ENCODE peak calls at places on chromosomes 11 and 22, in four cellular contexts. U is K562, R is GM12878, H is HepG2. Y is an unnamed sample.

GRCh38 chr11:94450061-94450460 is 43.6 kb downstream of the MRE11 start:
- DNase-seq in H (no peak), U (no peak), R (no peak), Y (no peak)

GRCh38 chr11:87447606-87448005 is 409.9 kb downstream of the TMEM135 start:
- DNase-seq in U (no peak), R (no peak), H (no peak), Y (no peak)

GRCh38 chr11:68993546-68993945 is 12.8 kb upstream of the MRGPRD start:
- DNase-seq in U (no peak), H (no peak), R (no peak), Y (peak; percentile 27)

GRCh38 chr11:110347660-110348059 is 51.2 kb upstream of the RDX start:
- DNase-seq in R (no peak), U (no peak), H (no peak), Y (no peak)

GRCh38 chr11:76510060-76511047 is 65.5 kb downstream of the EMSY start:
- DNase-seq in U (no peak), R (no peak), H (no peak), Y (no peak)

GRCh38 chr11:104095791-104096190 is 59.4 kb downstream of the DDI1 start:
- DNase-seq in R (no peak), H (no peak), U (no peak), Y (no peak)

GRCh38 chr11:113394919-113395318 is 7.3 kb downstream of the ANKK1 start:
- DNase-seq in U (no peak), R (no peak), H (no peak), Y (no peak)

GRCh38 chr11:93526058-93526633 is 17.0 kb downstream of the SMCO4 start:
- DNase-seq in R (no peak), U (no peak), H (no peak), Y (no peak)

GRCh38 chr11:72642815-72643511 is 31.3 kb downstream of the PDE2A start:
- DNase-seq in H (no peak), R (no peak), U (peak; percentile 85), Y (peak; percentile 19)

GRCh38 chr11:63445720-63446119 is 45.2 kb downstream of the PLAAT5 start:
- DNase-seq in U (no peak), H (no peak), R (no peak), Y (no peak)
- TF ChIP-seq HDAC6 in U (no peak), H (no peak), R (no peak), Y (no peak)

GRCh38 chr22:50530280-50530856 is 556 bp upstream of the TYMP start:
- DNase-seq in H (peak; percentile 74), U (no peak), R (no peak), Y (peak; percentile 75)

GRCh38 chr22:50531546-50532352 is 1.9 kb upstream of the TYMP start:
- DNase-seq in H (no peak), R (no peak), U (no peak), Y (peak; percentile 77)

GRCh38 chr22:50529416-50530279 is at the start of gene TYMP:
- DNase-seq in R (no peak), H (peak; percentile 19), U (no peak), Y (no peak)

GRCh38 chr22:50532353-50532700 is 2.5 kb upstream of the TYMP start:
- DNase-seq in H (no peak), U (no peak), R (no peak), Y (no peak)

GRCh38 chr22:50530857-50531545 is 1.2 kb upstream of the TYMP start:
- DNase-seq in H (peak; percentile 47), R (no peak), U (no peak), Y (no peak)
- H3K9ac ChIP-seq in H (peak overlapping the region; percentile 73), R (peak overlapping the region; percentile 100), U (no peak overlapping the region), Y (no peak overlapping the region)

GRCh38 chr11:111999111-111999510 is 26.1 kb upstream of the DLAT start:
- DNase-seq in R (no peak), H (no peak), U (no peak), Y (no peak)

GRCh38 chr11:112004389-112004788 is 20.8 kb upstream of the DLAT start:
- DNase-seq in R (no peak), U (peak; percentile 53), H (peak; percentile 15), Y (peak; percentile 51)

GRCh38 chr11:112000703-112001102 is 24.5 kb upstream of the DLAT start:
- DNase-seq in H (no peak), R (no peak), U (no peak), Y (no peak)

GRCh38 chr11:112005422-112006094 is 19.6 kb upstream of the DLAT start:
- DNase-seq in H (no peak), U (no peak), R (no peak), Y (no peak)

GRCh38 chr11:112002491-112003216 is 22.6 kb upstream of the DLAT start:
- DNase-seq in U (no peak), R (no peak), H (no peak), Y (no peak)
- TF ChIP-seq HDAC6 in U (no peak), R (no peak), H (no peak), Y (no peak)

DNA sequence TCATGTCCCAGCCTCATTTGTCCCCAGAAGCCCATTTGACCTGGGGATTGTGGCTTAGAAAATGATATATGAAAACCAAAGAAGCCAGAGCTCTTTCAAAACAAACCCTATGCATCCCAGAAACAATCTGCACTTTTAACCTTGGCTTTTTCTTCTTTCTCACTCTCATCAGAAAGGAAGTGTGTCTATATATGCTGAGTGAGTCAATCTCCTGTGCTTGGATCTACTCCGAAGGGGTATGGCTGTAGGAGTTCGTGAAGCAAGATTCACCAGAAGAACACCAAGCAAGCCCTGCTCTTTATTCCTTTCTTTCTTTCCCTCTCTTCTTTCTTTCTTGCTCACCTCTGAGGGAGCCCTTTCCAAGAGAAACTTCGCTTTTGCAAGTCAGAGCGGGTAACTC is 636 bp downstream of the PAMR1 start:
- DNase-seq in R (no peak), U (no peak), H (no peak), Y (no peak)
- H3K9ac ChIP-seq in R (no peak overlapping the region), U (no peak overlapping the region), H (no peak overlapping the region), Y (no peak overlapping the region)

DNA sequence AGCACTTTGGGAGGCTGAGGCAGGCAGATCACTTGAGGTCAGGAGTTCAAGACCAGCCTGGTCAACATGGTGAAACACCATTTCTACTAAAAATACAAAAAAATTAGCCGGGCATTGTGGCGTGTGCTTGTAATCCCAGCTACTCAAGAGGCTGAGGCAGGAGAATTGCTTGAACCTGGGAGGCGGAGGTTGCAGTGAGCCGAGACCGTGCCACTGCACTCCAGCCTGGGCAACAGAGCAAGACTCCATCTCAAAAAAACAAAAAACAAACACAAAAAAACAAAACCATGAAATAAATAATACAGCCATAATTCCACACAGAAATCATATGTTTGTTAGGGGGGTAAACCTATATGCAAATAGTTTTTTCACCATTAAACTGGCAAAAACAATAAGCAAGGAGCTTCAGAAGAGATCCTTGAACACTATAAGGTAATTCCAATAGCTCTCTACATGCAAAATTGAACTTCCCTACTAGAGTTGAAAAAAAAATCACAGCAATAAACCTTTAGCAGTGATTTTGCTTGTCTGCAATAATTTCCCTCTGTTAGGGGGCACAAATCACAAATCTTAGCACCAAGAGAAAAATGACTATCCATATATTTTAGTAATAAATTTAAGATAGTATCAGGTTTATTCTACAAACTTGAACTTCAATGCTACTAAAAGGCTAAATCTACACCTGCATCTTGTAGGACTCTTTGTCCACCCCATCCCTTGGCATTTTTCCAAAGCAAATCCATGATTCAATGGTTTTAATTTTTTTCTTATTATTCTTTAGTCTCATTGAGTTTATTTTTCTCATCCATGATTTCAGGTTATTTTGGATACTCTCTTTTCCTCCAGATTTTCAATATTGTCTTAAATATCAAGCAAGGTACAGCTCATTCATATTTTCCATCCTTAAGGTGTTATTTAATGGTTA is 3.9 kb downstream of the CSTF3 start:
- DNase-seq in H (no peak), U (no peak), R (no peak), Y (no peak)
- TF ChIP-seq HDAC6 in H (no peak), U (no peak), R (no peak), Y (no peak)